ENCODE peak calls at places on chromosomes 16 and 17, in nine cellular contexts. G is colonic mucosa, H is coronary artery, U is body of pancreas, B is glutamatergic neuron, O is stomach, F is endodermal cell, R is MM.1S, M is thoracic aorta. X is an unnamed sample.

GRCh38 chr16:11836653-11837244 is 14.6 kb downstream of the RSL1D1 start:
- DNase-seq in R (no peak), H (no peak), F (peak; percentile 66), B (no peak), G (no peak), U (no peak), M (no peak), O (no peak), X (no peak)

GRCh38 chr17:63694974-63695773 is 4.8 kb downstream of the LIMD2 start:
- DNase-seq in O (no peak), U (no peak), M (no peak), B (peak; percentile 31), G (no peak), H (no peak), F (peak; percentile 49), R (no peak), X (no peak)

GRCh38 chr17:28908640-28909098 is 5.8 kb upstream of the DHRS13 start:
- DNase-seq in M (no peak), U (no peak), G (peak; percentile 56), H (no peak), O (no peak), B (no peak), F (no peak), R (no peak), X (no peak)

GRCh38 chr17:7652659-7653343 is 2.1 kb downstream of the ATP1B2 start:
- DNase-seq in F (no peak), R (no peak), H (no peak), B (no peak), U (no peak), M (no peak), G (no peak), O (no peak), X (no peak)

GRCh38 chr16:24844101-24845030 is 1.4 kb upstream of the SLC5A11 start:
- DNase-seq in H (no peak), F (peak; percentile 70), U (no peak), R (no peak), O (peak; percentile 48), B (no peak), G (peak; percentile 29), M (no peak), X (no peak)

GRCh38 chr16:77353587-77354263 is 81.1 kb downstream of the ADAMTS18 start:
- DNase-seq in F (no peak), R (no peak), M (no peak), G (no peak), U (no peak), B (no peak), H (no peak), O (no peak), X (no peak)

GRCh38 chr17:15395091-15395490 is 53.7 kb upstream of the TEKT3 start:
- DNase-seq in B (no peak), R (no peak), U (no peak), H (no peak), M (no peak), F (no peak), G (no peak), O (no peak), X (no peak)

GRCh38 chr16:81443688-81444447 is 740 bp upstream of the CMIP start:
- DNase-seq in G (peak; percentile 48), O (no peak), F (peak; percentile 71), B (peak; percentile 43), U (peak; percentile 36), R (no peak), M (no peak), H (no peak), X (peak; percentile 52)

GRCh38 chr17:48729335-48730239 is 1.0 kb upstream of the HOXB13 start:
- DNase-seq in B (no peak), G (peak; percentile 59), U (no peak), M (no peak), F (peak; percentile 73), H (no peak), R (no peak), O (no peak), X (no peak)

GRCh38 chr16:57619606-57620315 is 8.7 kb upstream of the ADGRG1 start:
- DNase-seq in M (no peak), H (peak; percentile 66), U (peak; percentile 91), O (peak; percentile 85), R (peak; percentile 64), B (no peak), G (peak; percentile 92), F (peak; percentile 65), X (no peak)

GRCh38 chr16:54080524-54081008 is 206.0 kb downstream of the IRX3 start:
- DNase-seq in O (peak; percentile 35), U (no peak), R (no peak), F (no peak), M (no peak), B (no peak), G (no peak), H (no peak), X (no peak)

GRCh38 chr16:52863000-52863399 is 189.7 kb downstream of the CHD9NB start:
- DNase-seq in M (no peak), O (peak; percentile 68), F (no peak), H (no peak), G (no peak), R (no peak), B (no peak), U (peak; percentile 19), X (no peak)

GRCh38 chr17:7982666-7983065 is 19.7 kb upstream of the GUCY2D start:
- DNase-seq in U (no peak), B (no peak), H (no peak), F (peak; percentile 60), O (no peak), R (no peak), M (no peak), G (no peak), X (no peak)

GRCh38 chr16:80122155-80122554 is 418.6 kb upstream of the DYNLRB2 start:
- DNase-seq in O (no peak), R (no peak), F (no peak), M (no peak), B (no peak), U (no peak), G (peak; percentile 51), H (no peak), X (no peak)

GRCh38 chr16:83031524-83031923 is 404.8 kb downstream of the CDH13 start:
- DNase-seq in O (no peak), F (peak; percentile 53), U (no peak), M (no peak), G (no peak), B (no peak), R (no peak), H (no peak), X (no peak)

GRCh38 chr17:80618304-80618703 is 73.7 kb downstream of the RPTOR start:
- DNase-seq in B (no peak), O (no peak), M (no peak), U (no peak), H (no peak), G (no peak), F (no peak), R (no peak), X (no peak)

GRCh38 chr16:6616746-6617145 is 715.9 kb upstream of the RBFOX1 start:
- DNase-seq in B (no peak), O (no peak), U (no peak), R (no peak), F (no peak), H (no peak), G (no peak), M (no peak), X (no peak)

GRCh38 chr16:6615661-6616060 is 717.0 kb upstream of the RBFOX1 start:
- DNase-seq in B (no peak), H (no peak), G (no peak), F (no peak), M (no peak), R (no peak), U (no peak), O (no peak), X (no peak)

GRCh38 chr16:6611535-6611934 is 721.1 kb upstream of the RBFOX1 start:
- DNase-seq in F (peak; percentile 81), B (no peak), O (no peak), U (no peak), G (no peak), R (no peak), H (no peak), M (no peak), X (peak; percentile 52)
- TF ChIP-seq CTCF in F (peak; percentile 77), B (no peak), O (no peak), U (no peak), G (no peak), R (no peak), H (no peak), M (no peak), X (peak; percentile 70)

GRCh38 chr16:85566502-85567100 is 46.5 kb upstream of the GSE1 start:
- DNase-seq in R (no peak), F (peak; percentile 88), G (peak; percentile 60), O (no peak), H (no peak), U (no peak), B (no peak), M (no peak), X (peak; percentile 70)
- TF ChIP-seq CTCF in R (no peak), F (peak; percentile 73), G (peak; percentile 29), O (no peak), H (no peak), U (no peak), B (peak; percentile 7), M (no peak), X (peak; percentile 61)

GRCh38 chr17:44376779-44377178 is 12.7 kb downstream of the ITGA2B start:
- DNase-seq in R (no peak), M (no peak), F (no peak), B (no peak), H (no peak), G (no peak), U (no peak), O (no peak), X (no peak)

GRCh38 chr17:44374306-44375195 is 10.9 kb upstream of the FAM171A2 start:
- DNase-seq in U (no peak), R (no peak), B (no peak), F (peak; percentile 98), G (peak; percentile 45), O (no peak), H (no peak), M (no peak), X (peak; percentile 97)

GRCh38 chr17:44375196-44376017 is 11.8 kb upstream of the FAM171A2 start:
- DNase-seq in R (no peak), B (no peak), O (no peak), G (no peak), U (no peak), F (peak; percentile 85), H (no peak), M (no peak), X (peak; percentile 71)

GRCh38 chr17:44378171-44378705 is 11.2 kb downstream of the ITGA2B start:
- DNase-seq in O (no peak), H (no peak), U (no peak), B (no peak), G (no peak), M (no peak), F (no peak), R (no peak), X (no peak)

GRCh38 chr17:44376124-44376523 is 12.5 kb upstream of the FAM171A2 start:
- DNase-seq in R (no peak), H (no peak), O (no peak), B (peak; percentile 64), M (no peak), U (no peak), G (no peak), F (peak; percentile 95), X (peak; percentile 89)
- TF ChIP-seq CTCF in R (peak; percentile 45), H (no peak), O (no peak), B (peak; percentile 62), M (no peak), U (no peak), G (no peak), F (peak; percentile 80), X (peak; percentile 73)

GRCh38 chr16:22898874-22899348 is 84.9 kb downstream of the HS3ST2 start:
- DNase-seq in B (peak; percentile 76), R (peak; percentile 68), O (peak; percentile 80), F (peak; percentile 97), U (peak; percentile 60), M (peak; percentile 10), H (no peak), G (peak; percentile 66), X (peak; percentile 88)
- TF ChIP-seq CTCF in B (peak; percentile 92), R (peak; percentile 96), O (peak; percentile 54), F (peak; percentile 98), U (peak; percentile 48), M (peak; percentile 56), H (peak; percentile 48), G (peak; percentile 75), X (peak; percentile 99)